ENCODE peak calls at places on chromosomes 5 and 9, in eight cellular contexts. X, S, H, F, Z, W, M and E are unnamed samples.

GRCh38 chr9:99690573-99690972 is 131.1 kb upstream of the NR4A3 start:
- DNase-seq in X (no peak), S (no peak), H (no peak), F (no peak), Z (no peak), W (no peak), M (no peak), E (no peak)

GRCh38 chr9:106893088-106893487 is 30.1 kb downstream of the ZNF462 start:
- DNase-seq in X (no peak), S (no peak), H (no peak), F (no peak), Z (no peak), W (no peak), M (no peak), E (no peak)

GRCh38 chr5:15835514-15835913 is 335.5 kb downstream of the FBXL7 start:
- DNase-seq in X (no peak), S (no peak), H (no peak), F (no peak), Z (no peak), W (no peak), M (no peak), E (no peak)

GRCh38 chr9:30925126-30925525 is 1459.3 kb upstream of the ACO1 start:
- DNase-seq in X (no peak), S (no peak), H (no peak), F (no peak), Z (no peak), W (no peak), M (no peak), E (no peak)

GRCh38 chr9:8172000-8172399 is 372.4 kb upstream of the DMAC1 start:
- DNase-seq in X (no peak), S (no peak), H (no peak), F (no peak), Z (no peak), W (no peak), M (no peak), E (no peak)

GRCh38 chr5:53480474-53481353 is at the start of gene FST:
- DNase-seq in X (no peak), S (peak; percentile 25), H (no peak), F (peak; percentile 75), Z (no peak), W (no peak), M (peak; percentile 78), E (no peak)

GRCh38 chr9:35406183-35406959 is 83.5 kb upstream of the RUSC2 start:
- DNase-seq in X (no peak), S (peak; percentile 73), H (peak; percentile 27), F (no peak), Z (no peak), W (no peak), M (peak; percentile 99), E (no peak)

GRCh38 chr5:98779264-98779877 is 5.9 kb downstream of the RGMB start:
- DNase-seq in X (no peak), S (peak; percentile 72), H (peak; percentile 47), F (no peak), Z (peak; percentile 87), W (no peak), M (no peak), E (no peak)

GRCh38 chr5:20972419-20972925 is 984.5 kb upstream of the CDH18 start:
- DNase-seq in X (peak; percentile 70), S (no peak), H (no peak), F (peak; percentile 0), Z (peak; percentile 3), W (no peak), M (peak; percentile 52), E (no peak)

GRCh38 chr5:66840527-66841013 is 244.4 kb downstream of the MAST4 start:
- DNase-seq in X (no peak), S (no peak), H (no peak), F (no peak), Z (peak; percentile 29), W (peak; percentile 78), M (no peak), E (no peak)
- TF ChIP-seq EP300 in X (no peak), S (no peak), H (no peak), F (no peak), Z (no peak), W (peak; percentile 52), M (no peak), E (no peak)

GRCh38 chr9:134737842-134738580 is 96.4 kb downstream of the COL5A1 start:
- DNase-seq in X (no peak), S (no peak), H (no peak), F (no peak), Z (no peak), W (no peak), M (no peak), E (no peak)

GRCh38 chr9:134740071-134740470 is 98.5 kb downstream of the COL5A1 start:
- DNase-seq in X (no peak), S (no peak), H (no peak), F (no peak), Z (no peak), W (no peak), M (no peak), E (no peak)

GRCh38 chr9:134738869-134739659 is 97.5 kb downstream of the COL5A1 start:
- DNase-seq in X (peak; percentile 91), S (peak; percentile 67), H (peak; percentile 63), F (peak; percentile 94), Z (peak; percentile 13), W (no peak), M (peak; percentile 93), E (peak; percentile 94)

GRCh38 chr9:134741846-134742245 is 100.2 kb downstream of the COL5A1 start:
- DNase-seq in X (no peak), S (no peak), H (no peak), F (no peak), Z (no peak), W (no peak), M (no peak), E (no peak)

DNA sequence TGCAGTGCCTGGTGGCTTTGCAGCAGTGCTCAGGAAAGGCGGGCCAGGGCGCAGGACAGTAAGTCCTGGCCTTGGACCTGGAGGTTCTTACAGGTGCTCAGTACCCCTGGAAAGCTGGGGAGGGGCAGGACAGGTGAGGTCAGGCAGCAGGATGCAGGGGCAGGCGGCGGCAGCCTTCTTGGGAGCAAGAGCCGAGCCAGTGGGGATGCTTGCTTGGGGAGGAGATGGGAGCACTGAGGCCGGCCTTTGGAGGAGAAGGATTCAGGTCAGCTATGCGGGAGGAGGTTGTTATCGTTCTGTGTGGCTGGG is 98.0 kb downstream of the COL5A1 start:
- DNase-seq in X (no peak), S (no peak), H (no peak), F (no peak), Z (no peak), W (no peak), M (no peak), E (no peak)
- H3K4me1 ChIP-seq in X (no peaks in the 10 kb centered on the region), S (peaks cover 26% of the 10 kb centered on the region), H (peaks cover 8% of the 10 kb centered on the region), F (no peaks in the 10 kb centered on the region), Z (no peaks in the 10 kb centered on the region), W (no peaks in the 10 kb centered on the region), M (peaks cover 7% of the 10 kb centered on the region), E (peaks cover 10% of the 10 kb centered on the region)

GRCh38 chr5:149417714-149418368 is 38.7 kb upstream of the IL17B start:
- DNase-seq in X (peak; percentile 70), S (no peak), H (no peak), F (no peak), Z (no peak), W (no peak), M (no peak), E (no peak)
- TF ChIP-seq POLR2AphosphoS5 in X (peak; percentile 78), S (no peak), H (no peak), F (no peak), Z (no peak), W (no peak), M (no peak), E (no peak)

GRCh38 chr9:14633148-14633547 is 60.1 kb downstream of the ZDHHC21 start:
- DNase-seq in X (no peak), S (no peak), H (no peak), F (no peak), Z (no peak), W (no peak), M (no peak), E (no peak)

DNA sequence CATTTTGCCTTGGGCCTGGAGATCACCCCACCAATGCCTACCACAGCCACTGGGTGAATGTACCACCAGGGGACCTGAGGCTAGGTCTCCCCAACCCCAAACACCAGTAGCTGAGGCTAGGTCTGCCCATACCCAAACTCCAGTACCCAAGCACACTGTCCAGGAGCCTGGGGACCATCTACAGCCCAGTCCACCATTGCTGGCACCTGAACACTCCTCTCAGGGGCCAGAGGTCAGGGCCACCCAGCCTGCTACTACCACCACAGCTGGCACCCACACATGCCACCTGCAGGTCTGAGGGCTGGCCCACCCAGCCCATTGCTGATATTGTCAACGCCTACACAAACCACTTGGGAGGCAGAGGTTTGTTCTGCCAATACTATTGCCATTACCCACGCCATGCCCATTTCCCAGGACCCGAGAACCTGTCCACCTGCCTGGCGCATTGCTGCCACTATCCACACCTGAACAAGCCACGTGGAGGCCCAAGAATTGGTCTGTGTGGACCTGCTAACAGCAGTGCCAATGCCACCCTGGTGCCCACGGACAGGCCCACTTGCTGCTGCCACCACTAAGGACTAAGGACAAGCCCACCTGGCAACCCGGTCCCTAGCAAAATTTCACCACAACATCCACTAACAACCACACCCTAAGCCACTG is 59.2 kb downstream of the ZDHHC21 start:
- DNase-seq in X (peak; percentile 53), S (no peak), H (no peak), F (no peak), Z (no peak), W (no peak), M (no peak), E (no peak)
- TF ChIP-seq EP300 in X (no peak), S (no peak), H (no peak), F (no peak), Z (no peak), W (no peak), M (no peak), E (no peak)

GRCh38 chr5:87074934-87075541 is 192.6 kb upstream of the RASA1 start:
- DNase-seq in X (no peak), S (no peak), H (peak; percentile 40), F (no peak), Z (no peak), W (peak; percentile 89), M (no peak), E (no peak)

GRCh38 chr5:87081511-87082372 is 185.9 kb upstream of the RASA1 start:
- DNase-seq in X (no peak), S (peak; percentile 35), H (peak; percentile 58), F (no peak), Z (no peak), W (peak; percentile 80), M (no peak), E (no peak)

GRCh38 chr5:87076411-87076810 is 191.3 kb upstream of the RASA1 start:
- DNase-seq in X (no peak), S (no peak), H (no peak), F (no peak), Z (no peak), W (no peak), M (no peak), E (no peak)

GRCh38 chr5:87076931-87077330 is 190.8 kb upstream of the RASA1 start:
- DNase-seq in X (no peak), S (no peak), H (no peak), F (no peak), Z (no peak), W (no peak), M (no peak), E (no peak)

GRCh38 chr5:87079219-87079618 is 188.5 kb upstream of the RASA1 start:
- DNase-seq in X (no peak), S (no peak), H (no peak), F (no peak), Z (no peak), W (no peak), M (no peak), E (no peak)
- H3K4me1 ChIP-seq in X (no peaks in the 10 kb centered on the region), S (no peaks in the 10 kb centered on the region), H (peaks cover 11% of the 10 kb centered on the region), F (no peaks in the 10 kb centered on the region), Z (no peaks in the 10 kb centered on the region), W (peaks cover 29% of the 10 kb centered on the region), M (no peaks in the 10 kb centered on the region), E (no peaks in the 10 kb centered on the region)